ENCODE peak calls at places on chromosomes 11 and 22, in five cellular contexts. U is LoVo; P is midbrain; X is activated T-cell treated with anti-CD3 and anti-CD28 coated beads for 24 hours; N is activated CD8-positive, alpha-beta T cell treated with anti-CD3 and anti-CD28 coated beads for 36 hours. T is an unnamed sample.

GRCh38 chr11:131025020-131025419 is 108.7 kb upstream of the SNX19 start:
- DNase-seq in U (no peak), P (peak; percentile 3), X (no peak), N (no peak), T (no peak)

GRCh38 chr11:100602716-100603115 is 84.4 kb upstream of the ARHGAP42 start:
- DNase-seq in U (no peak), P (no peak), X (no peak), N (no peak), T (no peak)

GRCh38 chr11:68331338-68331947 is 19.1 kb downstream of the LRP5 start:
- DNase-seq in U (no peak), P (no peak), X (no peak), N (peak; percentile 59), T (no peak)

GRCh38 chr22:43412808-43413785 is 1.3 kb downstream of the MPPED1 start:
- DNase-seq in U (no peak), P (no peak), X (no peak), N (no peak), T (no peak)

GRCh38 chr22:49297286-49297870 is 530.3 kb downstream of the BRD1 start:
- DNase-seq in U (no peak), P (no peak), X (no peak), N (no peak), T (no peak)

GRCh38 chr11:60870276-60870675 is 2.9 kb downstream of the ZP1 start:
- DNase-seq in U (no peak), P (no peak), X (no peak), N (no peak), T (no peak)

GRCh38 chr11:89321401-89321800 is 143.7 kb downstream of the TYR start:
- DNase-seq in U (no peak), P (no peak), X (no peak), N (no peak), T (no peak)

GRCh38 chr11:35619030-35619753 is 932 bp downstream of the FJX1 start:
- DNase-seq in U (no peak), P (no peak), X (peak; percentile 7), N (peak; percentile 42), T (no peak)

GRCh38 chr11:12853652-12854296 is 155.3 kb upstream of the RASSF10 start:
- DNase-seq in U (no peak), P (no peak), X (no peak), N (no peak), T (no peak)

GRCh38 chr11:3747704-3748103 is 49.6 kb downstream of the NUP98 start:
- DNase-seq in U (no peak), P (no peak), X (no peak), N (no peak), T (no peak)

T was measured in HCT116.